ENCODE peak calls at places on chromosomes 5 and 9, in four cellular contexts. One of them, this sample, is unnamed.
A peak's percentile ranks its signal among the peaks of the same experiment; 100 is the strongest.

GRCh38 chr9:79763861-79764260 is 192.1 kb downstream of the TLE4 start:
- DNase-seq in colonic mucosa: no peak
- DNase-seq in GM12878: no peak
- DNase-seq in endothelial cell of umbilical vein: no peak
- DNase-seq in this sample: no peak

GRCh38 chr5:42718591-42718990 is 38.0 kb upstream of the CCDC152 start:
- DNase-seq in colonic mucosa: no peak
- DNase-seq in GM12878: peak; percentile 32
- DNase-seq in endothelial cell of umbilical vein: no peak
- DNase-seq in this sample: peak; percentile 78

GRCh38 chr9:91245432-91246313 is 116.0 kb downstream of the AUH start:
- DNase-seq in colonic mucosa: peak; percentile 24
- DNase-seq in GM12878: no peak
- DNase-seq in endothelial cell of umbilical vein: peak; percentile 13
- DNase-seq in this sample: peak; percentile 28

GRCh38 chr9:124352616-124353015 is 62.6 kb downstream of the PSMB7 start:
- DNase-seq in colonic mucosa: no peak
- DNase-seq in GM12878: no peak
- DNase-seq in endothelial cell of umbilical vein: no peak
- DNase-seq in this sample: no peak

GRCh38 chr9:108478431-108478837 is 377.4 kb downstream of the ACTL7B start:
- DNase-seq in colonic mucosa: peak; percentile 60
- DNase-seq in GM12878: no peak
- DNase-seq in endothelial cell of umbilical vein: peak; percentile 77
- DNase-seq in this sample: peak; percentile 94

GRCh38 chr9:135798303-135798585 is 96.3 kb downstream of the KCNT1 start:
- DNase-seq in colonic mucosa: no peak
- DNase-seq in GM12878: no peak
- DNase-seq in endothelial cell of umbilical vein: no peak
- DNase-seq in this sample: no peak

GRCh38 chr5:113425909-113426308 is 8.9 kb downstream of the TSSK1B start:
- DNase-seq in colonic mucosa: no peak
- DNase-seq in GM12878: no peak
- DNase-seq in endothelial cell of umbilical vein: no peak
- DNase-seq in this sample: peak; percentile 27

GRCh38 chr9:7844283-7844682 is 44.7 kb upstream of the DMAC1 start:
- DNase-seq in colonic mucosa: peak; percentile 23
- DNase-seq in GM12878: no peak
- DNase-seq in endothelial cell of umbilical vein: peak; percentile 27
- DNase-seq in this sample: no peak

GRCh38 chr5:72388652-72389051 is 68.5 kb downstream of the PTCD2 start:
- DNase-seq in colonic mucosa: no peak
- DNase-seq in GM12878: no peak
- DNase-seq in endothelial cell of umbilical vein: no peak
- DNase-seq in this sample: peak; percentile 38

GRCh38 chr5:172528440-172528839 is 74.1 kb upstream of the SH3PXD2B start:
- DNase-seq in colonic mucosa: peak; percentile 13
- DNase-seq in GM12878: no peak
- DNase-seq in endothelial cell of umbilical vein: no peak
- DNase-seq in this sample: no peak

GRCh38 chr5:19987594-19988345 is at the start of gene CDH18:
- DNase-seq in colonic mucosa: no peak
- DNase-seq in GM12878: no peak
- DNase-seq in endothelial cell of umbilical vein: peak; percentile 30
- DNase-seq in this sample: peak; percentile 79

GRCh38 chr9:123614503-123615258 is 258.7 kb downstream of the CRB2 start:
- DNase-seq in colonic mucosa: no peak
- DNase-seq in GM12878: no peak
- DNase-seq in endothelial cell of umbilical vein: no peak
- DNase-seq in this sample: no peak

GRCh38 chr5:37575541-37576489 is 196.7 kb downstream of the WDR70 start:
- DNase-seq in colonic mucosa: no peak
- DNase-seq in GM12878: no peak
- DNase-seq in endothelial cell of umbilical vein: no peak
- DNase-seq in this sample: no peak

GRCh38 chr5:170481839-170482238 is 22.0 kb upstream of the KCNIP1 start:
- DNase-seq in colonic mucosa: no peak
- DNase-seq in GM12878: no peak
- DNase-seq in endothelial cell of umbilical vein: no peak
- DNase-seq in this sample: no peak

GRCh38 chr9:123081824-123082223 is 48.4 kb downstream of the GPR21 start:
- DNase-seq in colonic mucosa: no peak
- DNase-seq in GM12878: peak; percentile 13
- DNase-seq in endothelial cell of umbilical vein: peak; percentile 76
- DNase-seq in this sample: peak; percentile 23

GRCh38 chr5:139764250-139764791 is 31.3 kb upstream of the PSD2 start:
- DNase-seq in colonic mucosa: no peak
- DNase-seq in GM12878: no peak
- DNase-seq in endothelial cell of umbilical vein: no peak
- DNase-seq in this sample: no peak

GRCh38 chr9:32398207-32398606 is 13.8 kb downstream of the ACO1 start:
- DNase-seq in colonic mucosa: no peak
- DNase-seq in GM12878: no peak
- DNase-seq in endothelial cell of umbilical vein: no peak
- DNase-seq in this sample: peak; percentile 20

GRCh38 chr9:79015951-79016350 is 555.8 kb upstream of the TLE4 start:
- DNase-seq in colonic mucosa: no peak
- DNase-seq in GM12878: no peak
- DNase-seq in endothelial cell of umbilical vein: no peak
- DNase-seq in this sample: no peak

GRCh38 chr9:124699575-124699974 is 71.5 kb downstream of the NR6A1 start:
- DNase-seq in colonic mucosa: no peak
- DNase-seq in GM12878: no peak
- DNase-seq in endothelial cell of umbilical vein: no peak
- DNase-seq in this sample: no peak

GRCh38 chr9:69056416-69056815 is 20.9 kb downstream of the FXN start:
- DNase-seq in colonic mucosa: no peak
- DNase-seq in GM12878: no peak
- DNase-seq in endothelial cell of umbilical vein: no peak
- DNase-seq in this sample: no peak

GRCh38 chr9:69060766-69061165 is 25.2 kb downstream of the FXN start:
- DNase-seq in colonic mucosa: no peak
- DNase-seq in GM12878: no peak
- DNase-seq in endothelial cell of umbilical vein: no peak
- DNase-seq in this sample: no peak

GRCh38 chr9:69049094-69049493 is 13.5 kb downstream of the FXN start:
- DNase-seq in colonic mucosa: no peak
- DNase-seq in GM12878: no peak
- DNase-seq in endothelial cell of umbilical vein: no peak
- DNase-seq in this sample: no peak

GRCh38 chr9:69058101-69058500 is 22.5 kb downstream of the FXN start:
- DNase-seq in colonic mucosa: no peak
- DNase-seq in GM12878: no peak
- DNase-seq in endothelial cell of umbilical vein: no peak
- DNase-seq in this sample: no peak

DNA sequence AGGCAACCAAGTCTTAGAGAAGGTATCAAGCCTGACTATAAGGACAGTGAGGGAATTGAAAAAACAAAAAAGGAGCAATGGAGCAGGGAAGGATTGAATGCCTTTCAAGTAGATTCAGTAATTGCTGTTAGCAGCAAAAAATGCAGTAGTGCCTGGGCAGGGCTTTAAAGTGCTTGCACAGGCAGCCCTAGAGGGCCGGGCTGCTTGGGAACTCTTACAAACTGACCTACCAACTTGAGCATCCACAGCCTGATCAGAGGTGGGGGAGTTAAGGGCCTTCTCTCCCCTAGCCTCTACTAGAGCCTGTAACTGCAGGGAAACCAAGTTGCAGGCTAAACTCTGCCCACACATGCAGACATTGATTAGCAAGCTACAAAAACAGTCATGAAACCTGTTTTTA is 19.4 kb downstream of the FXN start:
- DNase-seq in colonic mucosa: no peak
- DNase-seq in GM12878: no peak
- DNase-seq in endothelial cell of umbilical vein: no peak
- DNase-seq in this sample: no peak
- H3K27ac ChIP-seq in colonic mucosa: no peak overlapping the region
- H3K27ac ChIP-seq in GM12878: no peak overlapping the region
- H3K27ac ChIP-seq in endothelial cell of umbilical vein: no peak overlapping the region
- H3K27ac ChIP-seq in this sample: no peak overlapping the region

GRCh38 chr5:159343295-159344094 is 13.2 kb upstream of the IL12B start:
- DNase-seq in colonic mucosa: no peak
- DNase-seq in GM12878: no peak
- DNase-seq in endothelial cell of umbilical vein: no peak
- DNase-seq in this sample: no peak

GRCh38 chr5:159342838-159343237 is 12.6 kb upstream of the IL12B start:
- DNase-seq in colonic mucosa: no peak
- DNase-seq in GM12878: no peak
- DNase-seq in endothelial cell of umbilical vein: no peak
- DNase-seq in this sample: no peak

GRCh38 chr5:159341914-159342313 is 11.6 kb upstream of the IL12B start:
- DNase-seq in colonic mucosa: peak; percentile 54
- DNase-seq in GM12878: no peak
- DNase-seq in endothelial cell of umbilical vein: no peak
- DNase-seq in this sample: peak; percentile 90

GRCh38 chr5:159345861-159346260 is 15.6 kb upstream of the IL12B start:
- DNase-seq in colonic mucosa: no peak
- DNase-seq in GM12878: no peak
- DNase-seq in endothelial cell of umbilical vein: no peak
- DNase-seq in this sample: no peak

GRCh38 chr5:159345336-159345735 is 15.0 kb upstream of the IL12B start:
- DNase-seq in colonic mucosa: no peak
- DNase-seq in GM12878: no peak
- DNase-seq in endothelial cell of umbilical vein: no peak
- DNase-seq in this sample: no peak
- H3K9ac ChIP-seq in colonic mucosa: no peak overlapping the region
- H3K9ac ChIP-seq in GM12878: no peak overlapping the region
- H3K9ac ChIP-seq in endothelial cell of umbilical vein: no peak overlapping the region
- H3K9ac ChIP-seq in this sample: no peak overlapping the region

DNA sequence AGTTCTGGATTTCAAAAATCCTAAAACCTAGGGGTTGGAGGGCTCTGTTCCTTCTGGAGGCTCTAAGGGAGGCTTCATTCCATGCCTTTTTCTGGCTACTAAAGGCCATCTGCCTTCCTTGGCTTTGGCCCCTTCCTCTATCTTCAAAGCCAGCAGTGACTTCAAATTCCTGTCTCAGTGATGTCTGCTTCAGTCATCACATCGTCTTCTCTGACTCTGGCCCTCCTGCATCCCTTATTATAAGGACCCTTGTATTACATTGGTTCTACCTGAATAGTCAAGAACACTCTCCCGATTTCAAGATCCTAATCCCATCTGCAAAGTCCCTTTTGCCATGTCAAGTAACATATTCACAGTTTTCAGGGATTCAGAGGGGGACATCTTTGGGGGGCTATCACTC is 60.3 kb downstream of the GNA14 start:
- DNase-seq in colonic mucosa: no peak
- DNase-seq in GM12878: no peak
- DNase-seq in endothelial cell of umbilical vein: no peak
- DNase-seq in this sample: no peak
- H3K27ac ChIP-seq in colonic mucosa: peak overlapping the region; percentile 87
- H3K27ac ChIP-seq in GM12878: no peak overlapping the region
- H3K27ac ChIP-seq in endothelial cell of umbilical vein: peak overlapping the region; percentile 93
- H3K27ac ChIP-seq in this sample: no peak overlapping the region

DNA sequence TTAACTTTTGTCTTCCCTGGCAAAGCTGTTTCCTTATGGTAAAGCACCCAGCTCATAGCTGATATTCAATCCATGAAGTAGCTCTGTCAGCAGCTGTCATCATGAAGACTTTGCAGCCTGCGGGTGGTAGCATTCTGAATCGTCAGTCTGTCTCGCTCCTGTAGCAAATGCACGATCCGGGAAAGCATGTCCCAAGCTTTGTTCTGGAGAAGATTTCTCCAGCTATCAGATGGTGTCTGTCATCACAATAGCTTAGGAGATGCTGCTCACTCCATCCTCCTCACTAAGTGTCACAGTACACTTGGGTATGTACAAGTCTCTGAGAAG is 191.3 kb upstream of the MSX2 start:
- DNase-seq in colonic mucosa: no peak
- DNase-seq in GM12878: no peak
- DNase-seq in endothelial cell of umbilical vein: no peak
- DNase-seq in this sample: peak; percentile 6
- H3K9ac ChIP-seq in colonic mucosa: no peak overlapping the region
- H3K9ac ChIP-seq in GM12878: no peak overlapping the region
- H3K9ac ChIP-seq in endothelial cell of umbilical vein: no peak overlapping the region
- H3K9ac ChIP-seq in this sample: no peak overlapping the region

GRCh38 chr5:151221574-151221973 is 2.3 kb downstream of the CCDC69 start:
- DNase-seq in colonic mucosa: no peak
- DNase-seq in GM12878: no peak
- DNase-seq in endothelial cell of umbilical vein: no peak
- DNase-seq in this sample: no peak

GRCh38 chr5:151223447-151224264 is at the start of gene CCDC69:
- DNase-seq in colonic mucosa: peak; percentile 75
- DNase-seq in GM12878: no peak
- DNase-seq in endothelial cell of umbilical vein: peak; percentile 82
- DNase-seq in this sample: peak; percentile 58

GRCh38 chr5:151222769-151223446 is 984 bp downstream of the CCDC69 start:
- DNase-seq in colonic mucosa: peak; percentile 52
- DNase-seq in GM12878: no peak
- DNase-seq in endothelial cell of umbilical vein: no peak
- DNase-seq in this sample: no peak

GRCh38 chr5:151224372-151224771 is 480 bp upstream of the CCDC69 start:
- DNase-seq in colonic mucosa: no peak
- DNase-seq in GM12878: no peak
- DNase-seq in endothelial cell of umbilical vein: no peak
- DNase-seq in this sample: no peak

DNA sequence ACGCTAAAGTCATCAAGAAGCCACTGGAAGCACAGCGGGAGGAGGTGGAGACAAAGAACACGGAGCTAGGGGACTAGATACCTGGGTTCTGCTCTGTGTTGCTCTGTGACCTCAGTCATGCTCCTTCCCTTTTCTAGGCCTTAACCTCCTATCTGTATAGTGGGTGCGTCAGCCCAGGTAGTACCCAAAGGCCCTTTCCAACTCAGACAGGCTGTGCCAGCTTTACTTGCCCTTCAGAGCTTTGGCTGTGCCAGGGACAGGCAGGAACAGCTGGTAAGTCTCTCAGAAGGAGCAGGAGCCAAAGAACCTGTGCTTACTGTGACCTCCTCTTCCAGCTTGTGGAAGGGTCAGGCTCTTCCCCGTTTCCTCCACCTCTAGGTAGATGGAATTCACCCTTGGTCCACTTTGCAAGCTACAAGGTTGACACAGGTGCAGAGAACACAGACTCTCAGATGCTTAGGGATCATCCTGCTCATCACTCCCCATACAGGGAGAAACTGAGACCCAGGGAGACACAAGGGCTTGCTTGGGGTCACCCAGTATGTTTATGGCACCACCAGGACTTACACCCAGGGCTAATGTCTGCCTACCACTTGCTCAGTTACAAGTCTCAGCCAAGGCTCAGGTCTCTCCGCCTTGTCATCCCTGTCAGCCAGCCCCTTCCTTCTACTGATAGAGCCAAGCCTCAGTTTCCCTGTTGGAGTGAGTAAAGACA is 1.7 kb downstream of the CCDC69 start:
- DNase-seq in colonic mucosa: no peak
- DNase-seq in GM12878: no peak
- DNase-seq in endothelial cell of umbilical vein: no peak
- DNase-seq in this sample: no peak
- H3K27ac ChIP-seq in colonic mucosa: peak overlapping the region; percentile 83
- H3K27ac ChIP-seq in GM12878: peak overlapping the region; percentile 89
- H3K27ac ChIP-seq in endothelial cell of umbilical vein: no peak overlapping the region
- H3K27ac ChIP-seq in this sample: no peak overlapping the region